ENCODE peak calls at places on chromosomes 7 and 10, in six cellular contexts. W, V, B, J, E and X are unnamed samples.

GRCh38 chr7:95420996-95421846 is 13.6 kb downstream of the PON2 start:
- DNase-seq in E (peak), W (no peak), B (no peak), J (no peak), V (no peak), X (peak)

GRCh38 chr10:78567680-78568453 is 500.9 kb upstream of the ZMIZ1 start:
- DNase-seq in B (no peak), V (no peak), E (no peak), J (no peak), W (no peak), X (no peak)

GRCh38 chr10:121928528-121928884 is 675 bp upstream of the ATE1 start:
- DNase-seq in J (no peak), B (no peak), E (no peak), W (no peak), V (no peak), X (peak)

GRCh38 chr7:140670343-140670935 is 2.3 kb upstream of the ADCK2 start:
- DNase-seq in J (no peak), B (peak), E (no peak), W (no peak), V (no peak), X (no peak)

GRCh38 chr7:11373546-11374142 is 400.0 kb downstream of the PHF14 start:
- DNase-seq in V (peak), W (no peak), J (no peak), B (no peak), E (no peak), X (peak)

GRCh38 chr7:154744861-154745258 is 258.1 kb downstream of the PAXIP1 start:
- DNase-seq in W (no peak), E (no peak), B (no peak), J (no peak), V (no peak), X (no peak)

GRCh38 chr7:140160308-140160707 is 16.5 kb downstream of the KDM7A start:
- DNase-seq in E (no peak), V (no peak), W (no peak), B (no peak), J (no peak), X (no peak)

GRCh38 chr7:75772081-75773077 is at the start of gene CCL26:
- DNase-seq in B (peak), E (peak), V (no peak), J (no peak), W (no peak), X (peak)

GRCh38 chr7:144534196-144534595 is 130.7 kb upstream of the NOBOX start:
- DNase-seq in W (no peak), V (no peak), B (no peak), J (no peak), E (no peak), X (no peak)

GRCh38 chr10:34172936-34173533 is 642.1 kb downstream of the PARD3 start:
- DNase-seq in B (no peak), E (no peak), V (no peak), J (no peak), W (no peak), X (peak)

GRCh38 chr10:18753496-18753895 is 94.3 kb downstream of the ARL5B start:
- DNase-seq in B (no peak), W (no peak), V (no peak), J (no peak), E (no peak), X (no peak)

GRCh38 chr7:593324-594115 is 73.9 kb upstream of the PDGFA start:
- DNase-seq in J (no peak), B (no peak), V (no peak), W (peak), E (no peak), X (no peak)

DNA sequence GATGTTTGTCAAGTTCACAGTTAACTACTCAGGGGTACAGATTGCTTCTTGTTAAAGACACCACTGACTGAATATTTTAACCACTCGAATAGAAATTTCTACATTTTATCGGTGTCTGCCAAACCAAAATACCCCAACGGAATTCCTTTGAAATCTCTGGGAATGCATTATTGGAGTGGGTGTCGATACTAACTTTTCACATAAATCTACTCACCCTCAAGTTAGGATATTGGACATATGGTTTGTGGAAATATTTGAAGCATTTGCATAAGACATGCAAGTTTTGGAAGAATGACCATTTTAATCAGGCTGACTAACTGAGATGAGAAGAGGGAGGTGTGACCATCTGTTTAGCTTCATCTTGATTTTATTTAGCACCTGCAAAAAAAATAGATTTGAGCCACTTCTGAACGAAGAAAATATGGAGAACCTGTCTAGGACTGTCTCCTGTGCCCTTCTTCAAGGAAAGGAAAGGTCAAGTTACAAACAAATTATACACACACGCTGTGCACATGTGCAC is 61.2 kb downstream of the KLF6 start:
- DNase-seq in J (no peak), E (no peak), W (no peak), V (no peak), B (no peak), X (peak)
- H3K4me3 ChIP-seq in J (no peak), E (no peak), W (no peak), V (no peak), B (no peak), X (no peak)

DNA sequence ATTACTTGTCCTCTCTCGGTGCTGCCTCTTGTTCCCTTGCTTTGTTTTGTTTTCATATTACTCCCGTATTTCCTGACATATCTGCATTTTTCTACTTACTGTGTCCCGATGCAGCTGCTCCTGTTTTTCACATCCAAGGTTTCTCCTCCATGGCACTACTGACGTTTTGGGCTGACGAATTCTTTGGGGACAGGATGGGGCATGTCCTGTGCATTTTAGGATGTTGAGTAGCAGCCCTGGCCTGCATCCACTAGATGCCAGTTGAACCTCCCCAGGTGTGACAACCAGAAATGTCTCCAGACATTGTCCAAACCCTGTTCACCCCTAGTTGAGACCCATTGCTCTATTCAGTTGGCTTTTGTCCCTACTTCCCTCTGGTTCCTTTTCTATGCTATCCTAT is 12.4 kb downstream of the ZNF789 start:
- DNase-seq in B (no peak), W (no peak), E (no peak), J (no peak), V (no peak), X (no peak)
- H3K27ac ChIP-seq in B (no peak), W (no peak), E (no peak), J (no peak), V (no peak), X (no peak)

GRCh38 chr7:120858299-120858636 is 324 bp upstream of the TSPAN12 start:
- DNase-seq in B (no peak), V (no peak), W (no peak), E (no peak), J (no peak), X (no peak)

GRCh38 chr7:120857558-120858298 is at the start of gene TSPAN12:
- DNase-seq in E (peak), V (peak), B (peak), J (no peak), W (no peak), X (peak)

GRCh38 chr7:120852700-120853099 is 5.2 kb downstream of the TSPAN12 start:
- DNase-seq in V (no peak), E (no peak), B (no peak), J (no peak), W (no peak), X (no peak)

GRCh38 chr7:120856621-120857352 is 1.2 kb downstream of the TSPAN12 start:
- DNase-seq in V (peak), J (no peak), W (peak), B (peak), E (peak), X (peak)

DNA sequence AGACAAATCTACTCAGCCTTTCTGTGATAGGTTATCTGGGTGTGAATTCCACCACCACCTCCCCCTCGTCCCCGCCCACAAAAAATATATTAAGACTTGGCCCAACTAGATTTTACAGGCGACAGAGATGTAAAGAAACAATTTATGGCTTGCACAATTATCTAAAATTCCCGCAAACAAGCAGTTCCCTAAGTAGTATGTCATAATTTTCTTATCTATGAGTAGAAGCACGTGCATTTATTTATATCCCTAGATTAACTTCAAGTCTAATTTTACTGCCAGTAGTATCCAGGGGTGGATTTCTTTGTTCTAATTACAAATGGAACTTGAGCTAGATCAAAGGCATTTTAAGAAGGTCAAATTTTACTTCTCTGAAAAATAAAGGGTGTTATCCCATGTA is 1.7 kb downstream of the TSPAN12 start:
- DNase-seq in J (no peak), B (no peak), V (no peak), E (no peak), W (no peak), X (no peak)
- H3K4me3 ChIP-seq in J (no peak), B (no peak), V (no peak), E (peak), W (peak), X (peak)

DNA sequence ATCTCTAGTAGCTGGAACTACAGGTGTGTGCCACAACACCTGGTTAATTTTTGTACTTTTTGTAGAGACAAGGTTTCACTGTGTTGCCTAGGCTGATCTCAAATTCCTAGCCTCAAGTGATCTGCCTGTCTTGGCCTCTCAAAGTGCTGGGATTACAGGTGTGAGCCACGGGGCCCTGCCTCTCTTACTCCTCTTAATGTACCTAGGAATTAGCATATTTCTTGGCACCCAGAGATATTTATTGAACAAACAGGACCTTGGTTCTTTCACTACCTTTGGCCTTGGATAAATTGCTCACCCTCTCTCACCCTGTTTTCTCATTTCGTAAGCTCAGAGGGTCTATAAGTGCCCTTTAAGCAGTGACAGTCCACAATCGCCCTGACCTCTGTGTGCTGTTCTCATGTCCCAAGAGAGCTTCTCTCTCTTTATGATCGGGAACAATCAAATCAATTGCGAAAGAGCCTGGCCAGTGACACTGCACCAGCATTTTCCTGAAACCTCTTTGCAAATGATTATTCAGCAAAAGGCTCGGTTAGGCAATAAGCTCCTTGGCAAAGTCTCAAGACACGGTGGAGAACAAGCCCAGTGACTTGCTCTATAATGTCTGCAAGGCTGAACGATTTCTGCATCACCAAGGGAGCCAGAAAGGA is 117.7 kb downstream of the APBB1IP start:
- DNase-seq in B (no peak), J (no peak), E (no peak), W (no peak), V (no peak), X (peak)
- H3K27ac ChIP-seq in B (no peak), J (no peak), E (no peak), W (no peak), V (no peak), X (no peak)

GRCh38 chr7:99392659-99393362 is 15.6 kb downstream of the PDAP1 start:
- DNase-seq in J (no peak), B (peak), W (no peak), V (no peak), E (no peak), X (peak)

GRCh38 chr7:99393363-99394187 is 14.8 kb downstream of the PDAP1 start:
- DNase-seq in E (no peak), V (no peak), W (no peak), B (peak), J (no peak), X (no peak)

GRCh38 chr7:99390941-99391602 is 16.5 kb downstream of the ARPC1B start:
- DNase-seq in B (no peak), V (no peak), W (no peak), J (no peak), E (no peak), X (no peak)

GRCh38 chr7:99394188-99394502 is 14.3 kb downstream of the PDAP1 start:
- DNase-seq in W (no peak), J (no peak), E (no peak), B (no peak), V (no peak), X (no peak)

GRCh38 chr7:99392046-99392445 is 16.4 kb downstream of the PDAP1 start:
- DNase-seq in E (no peak), W (no peak), V (no peak), J (no peak), B (no peak), X (no peak)
- H3K4me3 ChIP-seq in E (no peak), W (no peak), V (no peak), J (peak), B (no peak), X (no peak)

GRCh38 chr7:7793249-7793648 is 74.8 kb upstream of the RPA3 start:
- DNase-seq in B (no peak), J (no peak), V (no peak), E (no peak), W (no peak), X (no peak)

GRCh38 chr7:7793921-7794320 is 75.5 kb upstream of the RPA3 start:
- DNase-seq in E (no peak), B (no peak), V (no peak), J (no peak), W (no peak), X (no peak)

GRCh38 chr7:7792089-7792488 is 73.7 kb upstream of the RPA3 start:
- DNase-seq in J (no peak), V (no peak), E (no peak), B (no peak), W (no peak), X (no peak)

GRCh38 chr7:7795736-7796135 is 77.3 kb upstream of the RPA3 start:
- DNase-seq in E (peak), V (peak), W (no peak), J (no peak), B (no peak), X (peak)

DNA sequence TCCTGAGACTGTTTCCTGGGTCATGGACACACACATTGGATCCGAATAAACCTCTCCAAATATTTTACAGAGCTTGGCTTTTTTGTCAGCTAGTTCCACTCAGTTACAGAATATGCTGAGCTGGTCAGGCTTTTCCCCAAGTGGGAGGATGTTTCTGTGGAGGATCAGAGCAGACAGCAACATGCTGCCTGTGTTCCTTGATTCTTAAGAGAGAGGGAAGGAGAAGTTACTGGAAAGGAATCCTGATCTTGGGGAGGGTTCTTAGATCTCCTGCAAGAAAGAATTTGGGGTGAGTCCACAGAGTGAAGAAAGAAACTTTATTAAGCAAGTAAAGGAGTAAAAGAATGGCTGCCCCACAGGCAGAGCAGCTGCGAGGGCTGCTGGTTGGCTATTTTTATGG is 76.8 kb upstream of the RPA3 start:
- DNase-seq in W (no peak), J (no peak), B (no peak), V (no peak), E (no peak), X (no peak)
- H3K27ac ChIP-seq in W (no peak), J (no peak), B (no peak), V (no peak), E (peak), X (no peak)

GRCh38 chr7:111081553-111081952 is 9.4 kb upstream of the LRRN3 start:
- DNase-seq in E (no peak), B (no peak), J (no peak), V (no peak), W (no peak), X (no peak)
- H3K4me3 ChIP-seq in E (no peak), B (no peak), J (no peak), V (no peak), W (no peak), X (no peak)

GRCh38 chr10:75418712-75419111 is 12.7 kb upstream of the LRMDA start:
- DNase-seq in B (no peak), V (no peak), W (no peak), E (no peak), J (no peak), X (no peak)

GRCh38 chr10:75418287-75418686 is 13.1 kb upstream of the LRMDA start:
- DNase-seq in V (no peak), J (no peak), B (no peak), W (no peak), E (no peak), X (no peak)

GRCh38 chr10:75410135-75410787 is 8.7 kb upstream of the ZNF503 start:
- DNase-seq in B (peak), W (no peak), V (no peak), E (no peak), J (no peak), X (no peak)

GRCh38 chr10:75417522-75417927 is 13.9 kb upstream of the LRMDA start:
- DNase-seq in W (no peak), J (no peak), V (no peak), B (no peak), E (no peak), X (no peak)

GRCh38 chr10:75414527-75414926 is 13.0 kb upstream of the ZNF503 start:
- DNase-seq in W (no peak), J (no peak), E (no peak), B (no peak), V (no peak), X (no peak)
- H3K27ac ChIP-seq in W (no peak), J (no peak), E (no peak), B (no peak), V (no peak), X (no peak)

GRCh38 chr7:49158321-49158720 is 234.0 kb downstream of the CDC14C start:
- DNase-seq in V (no peak), E (no peak), W (no peak), B (no peak), J (no peak), X (no peak)
- H3K4me3 ChIP-seq in V (no peak), E (no peak), W (no peak), B (no peak), J (no peak), X (no peak)

GRCh38 chr10:76874151-76874550 is 763.5 kb downstream of the KCNMA1 start:
- DNase-seq in B (no peak), J (no peak), E (peak), W (no peak), V (no peak), X (no peak)

GRCh38 chr10:76878514-76878913 is 759.1 kb downstream of the KCNMA1 start:
- DNase-seq in V (no peak), J (no peak), E (no peak), W (no peak), B (no peak), X (no peak)

GRCh38 chr10:76879116-76879706 is 758.4 kb downstream of the KCNMA1 start:
- DNase-seq in J (no peak), V (no peak), E (no peak), W (no peak), B (no peak), X (no peak)

GRCh38 chr10:76871697-76872295 is 765.8 kb downstream of the KCNMA1 start:
- DNase-seq in J (no peak), W (peak), V (no peak), B (no peak), E (no peak), X (no peak)

DNA sequence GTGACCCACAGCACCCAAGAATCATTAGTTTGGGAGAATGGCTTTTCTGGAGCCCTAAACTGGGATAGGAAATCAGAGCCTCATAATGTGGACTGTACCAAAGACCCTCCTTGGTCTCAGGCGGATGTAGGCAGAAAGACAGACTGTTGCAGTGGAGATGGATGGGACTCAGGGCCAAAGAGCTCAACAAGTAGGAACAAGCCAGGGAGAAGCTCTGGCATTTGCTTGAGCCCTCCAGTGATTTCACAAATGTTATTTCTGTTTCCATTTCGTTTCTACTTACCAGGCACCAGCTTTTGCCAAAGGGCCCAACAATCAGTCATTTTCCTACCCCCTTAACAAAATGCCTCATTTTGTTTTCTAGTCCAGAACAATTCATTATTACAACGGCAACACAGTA is 762.7 kb downstream of the KCNMA1 start:
- DNase-seq in B (no peak), J (no peak), E (no peak), V (no peak), W (no peak), X (no peak)
- H3K27ac ChIP-seq in B (no peak), J (no peak), E (no peak), V (no peak), W (no peak), X (no peak)